ENCODE peak calls at places on chromosome 4, in five cellular contexts. One of them, this sample, is unnamed.

GRCh38 chr4:136713140-136713539 is 819.2 kb downstream of the PCDH18 start:
- DNase-seq in OCI-LY7: no peak
- DNase-seq in CD8-positive, alpha-beta memory T cell: no peak
- DNase-seq in pancreas: no peak
- DNase-seq in stomach: no peak
- DNase-seq in this sample: no peak

GRCh38 chr4:156884183-156884582 is 87.4 kb downstream of the PDGFC start:
- DNase-seq in OCI-LY7: no peak
- DNase-seq in CD8-positive, alpha-beta memory T cell: no peak
- DNase-seq in pancreas: no peak
- DNase-seq in stomach: no peak
- DNase-seq in this sample: no peak

GRCh38 chr4:143085224-143085623 is 99.5 kb upstream of the USP38 start:
- DNase-seq in OCI-LY7: no peak
- DNase-seq in CD8-positive, alpha-beta memory T cell: no peak
- DNase-seq in pancreas: no peak
- DNase-seq in stomach: no peak
- DNase-seq in this sample: no peak

GRCh38 chr4:17273047-17273446 is 238.8 kb downstream of the QDPR start:
- DNase-seq in OCI-LY7: no peak
- DNase-seq in CD8-positive, alpha-beta memory T cell: no peak
- DNase-seq in pancreas: no peak
- DNase-seq in stomach: no peak
- DNase-seq in this sample: no peak

GRCh38 chr4:8510191-8510590 is 69.6 kb downstream of the TRMT44 start:
- DNase-seq in OCI-LY7: no peak
- DNase-seq in CD8-positive, alpha-beta memory T cell: no peak
- DNase-seq in pancreas: no peak
- DNase-seq in stomach: no peak
- DNase-seq in this sample: no peak

GRCh38 chr4:26161030-26161824 is 159.6 kb upstream of the RBPJ start:
- DNase-seq in OCI-LY7: peak; percentile 19
- DNase-seq in CD8-positive, alpha-beta memory T cell: no peak
- DNase-seq in pancreas: no peak
- DNase-seq in stomach: no peak
- DNase-seq in this sample: no peak

GRCh38 chr4:111494971-111495370 is 650.3 kb upstream of the FAM241A start:
- DNase-seq in OCI-LY7: no peak
- DNase-seq in CD8-positive, alpha-beta memory T cell: no peak
- DNase-seq in pancreas: no peak
- DNase-seq in stomach: no peak
- DNase-seq in this sample: no peak

GRCh38 chr4:3311095-3311372 is 18.2 kb downstream of the RGS12 start:
- DNase-seq in OCI-LY7: no peak
- DNase-seq in CD8-positive, alpha-beta memory T cell: no peak
- DNase-seq in pancreas: no peak
- DNase-seq in stomach: peak; percentile 22
- DNase-seq in this sample: no peak

GRCh38 chr4:271492-272103 is 33.7 kb downstream of the ZNF732 start:
- DNase-seq in OCI-LY7: no peak
- DNase-seq in CD8-positive, alpha-beta memory T cell: no peak
- DNase-seq in pancreas: no peak
- DNase-seq in stomach: no peak
- DNase-seq in this sample: no peak
- H3K9me3 ChIP-seq in OCI-LY7: peaks cover 68% of the 10 kb centered on the region
- H3K9me3 ChIP-seq in CD8-positive, alpha-beta memory T cell: peaks cover 21% of the 10 kb centered on the region
- H3K9me3 ChIP-seq in pancreas: peaks cover 4% of the 10 kb centered on the region
- H3K9me3 ChIP-seq in stomach: peaks cover 54% of the 10 kb centered on the region
- H3K9me3 ChIP-seq in this sample: peaks cover 99% of the 10 kb centered on the region

DNA sequence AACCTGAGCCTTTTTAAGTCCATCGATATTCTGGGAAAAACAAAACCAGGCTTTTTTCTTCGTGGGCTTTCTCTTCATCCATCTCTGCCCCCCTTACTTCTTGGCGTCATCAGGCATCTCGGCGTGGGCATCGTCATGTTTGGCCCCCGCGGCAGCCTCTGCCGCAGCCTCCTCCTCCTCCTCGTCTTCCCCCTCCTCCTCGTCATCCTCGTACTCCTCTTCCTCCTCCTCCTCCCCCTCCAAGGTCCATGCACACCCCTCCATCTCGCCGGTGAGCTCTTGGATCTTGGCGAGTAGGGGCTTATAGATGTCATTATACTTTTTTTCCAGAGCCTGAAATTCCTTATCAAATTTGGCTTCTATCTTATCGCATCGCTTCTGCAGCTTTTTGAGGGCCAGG is 516 bp downstream of the NAP1L5 start:
- DNase-seq in OCI-LY7: no peak
- DNase-seq in CD8-positive, alpha-beta memory T cell: peak; percentile 24
- DNase-seq in pancreas: no peak
- DNase-seq in stomach: no peak
- DNase-seq in this sample: no peak
- H3K4me3 ChIP-seq in OCI-LY7: peak overlapping the region; percentile 55
- H3K4me3 ChIP-seq in CD8-positive, alpha-beta memory T cell: peak overlapping the region; percentile 80
- H3K4me3 ChIP-seq in pancreas: peak overlapping the region; percentile 50
- H3K4me3 ChIP-seq in stomach: peak overlapping the region; percentile 62
- H3K4me3 ChIP-seq in this sample: peak overlapping the region; percentile 73

GRCh38 chr4:47914926-47915237 is 499 bp upstream of the NFXL1 start:
- DNase-seq in OCI-LY7: no peak
- DNase-seq in CD8-positive, alpha-beta memory T cell: no peak
- DNase-seq in pancreas: no peak
- DNase-seq in stomach: no peak
- DNase-seq in this sample: no peak
- H3K27ac ChIP-seq in OCI-LY7: no peak overlapping the region
- H3K27ac ChIP-seq in CD8-positive, alpha-beta memory T cell: no peak overlapping the region
- H3K27ac ChIP-seq in pancreas: peak overlapping the region; percentile 21
- H3K27ac ChIP-seq in stomach: peak overlapping the region; percentile 50
- H3K27ac ChIP-seq in this sample: no peak overlapping the region

GRCh38 chr4:133995243-133995960 is 206.2 kb downstream of the PABPC4L start:
- DNase-seq in OCI-LY7: no peak
- DNase-seq in CD8-positive, alpha-beta memory T cell: no peak
- DNase-seq in pancreas: no peak
- DNase-seq in stomach: no peak
- DNase-seq in this sample: no peak
- H3K9me3 ChIP-seq in OCI-LY7: peaks cover 2% of the 10 kb centered on the region
- H3K9me3 ChIP-seq in CD8-positive, alpha-beta memory T cell: no peaks in the 10 kb centered on the region
- H3K9me3 ChIP-seq in pancreas: peaks cover 3% of the 10 kb centered on the region
- H3K9me3 ChIP-seq in stomach: peaks cover 3% of the 10 kb centered on the region
- H3K9me3 ChIP-seq in this sample: peaks cover 12% of the 10 kb centered on the region

GRCh38 chr4:169221662-169222061 is 49.1 kb downstream of the SH3RF1 start:
- DNase-seq in OCI-LY7: no peak
- DNase-seq in CD8-positive, alpha-beta memory T cell: no peak
- DNase-seq in pancreas: no peak
- DNase-seq in stomach: no peak
- DNase-seq in this sample: no peak

GRCh38 chr4:169222768-169223167 is 48.0 kb downstream of the SH3RF1 start:
- DNase-seq in OCI-LY7: no peak
- DNase-seq in CD8-positive, alpha-beta memory T cell: no peak
- DNase-seq in pancreas: no peak
- DNase-seq in stomach: no peak
- DNase-seq in this sample: no peak

GRCh38 chr4:169219440-169219839 is 51.3 kb downstream of the SH3RF1 start:
- DNase-seq in OCI-LY7: no peak
- DNase-seq in CD8-positive, alpha-beta memory T cell: no peak
- DNase-seq in pancreas: no peak
- DNase-seq in stomach: no peak
- DNase-seq in this sample: no peak

GRCh38 chr4:169220854-169221311 is 49.9 kb downstream of the SH3RF1 start:
- DNase-seq in OCI-LY7: no peak
- DNase-seq in CD8-positive, alpha-beta memory T cell: no peak
- DNase-seq in pancreas: no peak
- DNase-seq in stomach: no peak
- DNase-seq in this sample: no peak

GRCh38 chr4:169220446-169220845 is 50.3 kb downstream of the SH3RF1 start:
- DNase-seq in OCI-LY7: no peak
- DNase-seq in CD8-positive, alpha-beta memory T cell: no peak
- DNase-seq in pancreas: no peak
- DNase-seq in stomach: no peak
- DNase-seq in this sample: no peak
- H3K4me3 ChIP-seq in OCI-LY7: no peak overlapping the region
- H3K4me3 ChIP-seq in CD8-positive, alpha-beta memory T cell: no peak overlapping the region
- H3K4me3 ChIP-seq in pancreas: no peak overlapping the region
- H3K4me3 ChIP-seq in stomach: no peak overlapping the region
- H3K4me3 ChIP-seq in this sample: no peak overlapping the region

DNA sequence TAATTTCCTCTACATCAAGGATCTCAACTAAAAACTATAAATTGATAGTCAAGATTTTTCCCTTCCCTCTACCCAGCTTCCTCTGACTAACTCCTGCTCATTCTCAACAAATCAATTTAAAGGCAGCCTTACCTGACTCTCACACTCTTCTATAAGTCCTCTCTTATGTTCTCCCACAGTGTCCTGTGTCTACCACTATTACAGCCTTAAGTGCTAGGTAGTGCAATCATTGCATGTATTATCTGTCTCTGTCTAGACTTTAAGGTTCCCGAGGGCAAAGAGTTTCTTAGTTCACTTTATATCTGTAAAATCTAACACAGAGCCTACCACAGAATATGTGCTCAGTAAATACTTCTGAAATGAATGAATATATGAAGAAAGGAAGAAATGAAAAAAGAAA is 123.7 kb downstream of the BTC start:
- DNase-seq in OCI-LY7: no peak
- DNase-seq in CD8-positive, alpha-beta memory T cell: no peak
- DNase-seq in pancreas: no peak
- DNase-seq in stomach: no peak
- DNase-seq in this sample: no peak
- H3K27ac ChIP-seq in OCI-LY7: no peak overlapping the region
- H3K27ac ChIP-seq in CD8-positive, alpha-beta memory T cell: no peak overlapping the region
- H3K27ac ChIP-seq in pancreas: no peak overlapping the region
- H3K27ac ChIP-seq in stomach: no peak overlapping the region
- H3K27ac ChIP-seq in this sample: no peak overlapping the region

DNA sequence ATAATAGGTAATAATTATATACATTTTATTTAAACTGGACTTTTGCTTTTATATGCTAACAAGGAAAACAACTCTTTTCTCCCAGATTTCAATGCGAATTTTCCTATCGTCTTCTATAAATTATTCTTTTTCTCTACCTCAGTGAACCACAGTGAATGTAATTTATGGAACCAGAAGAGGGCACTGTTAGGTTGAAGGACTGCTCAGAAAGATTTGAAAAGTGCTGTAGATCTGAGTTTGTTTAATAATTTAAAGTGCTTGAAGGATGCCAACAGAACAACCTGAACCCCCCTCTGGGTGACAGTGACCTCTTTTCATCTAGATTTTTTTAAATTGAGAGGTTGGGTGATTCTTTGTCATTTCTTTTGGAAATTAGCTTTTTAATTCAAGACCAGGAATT is 54.9 kb downstream of the PHOX2B start:
- DNase-seq in OCI-LY7: peak; percentile 35
- DNase-seq in CD8-positive, alpha-beta memory T cell: no peak
- DNase-seq in pancreas: no peak
- DNase-seq in stomach: no peak
- DNase-seq in this sample: no peak
- H3K9me3 ChIP-seq in OCI-LY7: no peaks in the 10 kb centered on the region
- H3K9me3 ChIP-seq in CD8-positive, alpha-beta memory T cell: no peaks in the 10 kb centered on the region
- H3K9me3 ChIP-seq in pancreas: no peaks in the 10 kb centered on the region
- H3K9me3 ChIP-seq in stomach: no peaks in the 10 kb centered on the region
- H3K9me3 ChIP-seq in this sample: no peaks in the 10 kb centered on the region

DNA sequence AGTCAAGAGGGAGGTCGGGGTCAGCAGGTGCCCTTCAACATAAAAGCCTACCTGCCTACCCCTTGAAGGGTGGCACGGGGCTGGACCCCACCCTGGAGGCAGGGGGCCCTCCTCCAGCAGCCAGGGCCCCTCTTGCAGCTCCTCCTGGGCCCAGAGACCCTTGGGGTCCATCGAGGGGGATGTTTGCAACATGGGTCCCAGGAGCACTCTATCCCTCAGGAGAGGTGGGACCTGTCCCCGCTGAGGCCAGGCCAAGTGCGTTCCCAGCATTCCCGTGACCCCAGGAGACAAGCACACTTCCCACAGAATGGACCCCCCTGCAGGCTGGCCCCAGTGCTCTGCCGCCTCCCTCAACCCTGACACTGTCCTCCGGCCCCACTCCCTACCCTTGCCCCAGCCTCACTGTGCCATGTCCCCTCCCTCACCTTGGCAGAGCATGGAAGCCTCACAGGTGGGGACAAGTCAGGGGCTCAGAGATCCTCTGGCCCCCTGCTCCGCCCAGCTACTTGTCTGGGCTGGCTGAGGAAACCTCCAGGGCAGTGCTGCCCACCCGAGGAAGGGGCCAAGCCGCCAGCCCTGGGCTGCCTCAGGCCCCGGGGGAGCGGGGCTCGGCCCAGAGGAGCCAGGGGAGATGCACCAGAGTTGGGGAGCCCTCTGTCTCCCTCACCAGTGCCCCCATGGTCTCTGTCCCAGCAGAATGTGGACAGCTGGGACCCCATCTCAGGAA is 2.2 kb downstream of the MXD4 start:
- DNase-seq in OCI-LY7: no peak
- DNase-seq in CD8-positive, alpha-beta memory T cell: no peak
- DNase-seq in pancreas: no peak
- DNase-seq in stomach: peak; percentile 21
- DNase-seq in this sample: peak; percentile 4
- H3K4me3 ChIP-seq in OCI-LY7: no peak overlapping the region
- H3K4me3 ChIP-seq in CD8-positive, alpha-beta memory T cell: no peak overlapping the region
- H3K4me3 ChIP-seq in pancreas: peak overlapping the region; percentile 97
- H3K4me3 ChIP-seq in stomach: peak overlapping the region; percentile 84
- H3K4me3 ChIP-seq in this sample: peak overlapping the region; percentile 97

GRCh38 chr4:6689506-6689960 is 4.1 kb upstream of the S100P start:
- DNase-seq in OCI-LY7: no peak
- DNase-seq in CD8-positive, alpha-beta memory T cell: no peak
- DNase-seq in pancreas: no peak
- DNase-seq in stomach: peak; percentile 75
- DNase-seq in this sample: no peak

GRCh38 chr4:6693274-6694176 is at the start of gene S100P:
- DNase-seq in OCI-LY7: no peak
- DNase-seq in CD8-positive, alpha-beta memory T cell: no peak
- DNase-seq in pancreas: no peak
- DNase-seq in stomach: peak; percentile 67
- DNase-seq in this sample: no peak

GRCh38 chr4:6694177-6694901 is 661 bp downstream of the S100P start:
- DNase-seq in OCI-LY7: no peak
- DNase-seq in CD8-positive, alpha-beta memory T cell: peak; percentile 37
- DNase-seq in pancreas: no peak
- DNase-seq in stomach: no peak
- DNase-seq in this sample: no peak

GRCh38 chr4:6692806-6693205 is 872 bp upstream of the S100P start:
- DNase-seq in OCI-LY7: no peak
- DNase-seq in CD8-positive, alpha-beta memory T cell: no peak
- DNase-seq in pancreas: no peak
- DNase-seq in stomach: no peak
- DNase-seq in this sample: no peak

GRCh38 chr4:6692379-6692778 is 1.3 kb upstream of the S100P start:
- DNase-seq in OCI-LY7: no peak
- DNase-seq in CD8-positive, alpha-beta memory T cell: no peak
- DNase-seq in pancreas: no peak
- DNase-seq in stomach: no peak
- DNase-seq in this sample: no peak
- H3K27ac ChIP-seq in OCI-LY7: no peak overlapping the region
- H3K27ac ChIP-seq in CD8-positive, alpha-beta memory T cell: peak overlapping the region; percentile 27
- H3K27ac ChIP-seq in pancreas: no peak overlapping the region
- H3K27ac ChIP-seq in stomach: peak overlapping the region; percentile 52
- H3K27ac ChIP-seq in this sample: no peak overlapping the region

DNA sequence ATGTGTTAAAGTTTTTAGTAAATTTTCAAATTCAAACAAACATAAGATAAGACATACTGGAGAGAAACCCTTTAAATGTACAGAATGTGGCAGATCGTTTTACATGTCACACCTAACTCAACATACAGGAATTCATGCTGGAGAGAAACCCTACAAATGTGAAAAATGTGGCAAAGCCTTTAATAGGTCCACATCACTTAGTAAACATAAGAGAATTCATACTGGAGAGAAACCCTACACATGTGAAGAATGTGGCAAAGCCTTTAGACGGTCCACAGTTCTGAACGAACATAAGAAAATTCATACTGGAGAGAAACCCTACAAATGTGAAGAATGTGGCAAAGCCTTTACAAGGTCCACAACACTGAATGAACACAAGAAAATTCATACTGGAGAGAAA is 32.8 kb downstream of the ZNF595 start:
- DNase-seq in OCI-LY7: no peak
- DNase-seq in CD8-positive, alpha-beta memory T cell: no peak
- DNase-seq in pancreas: no peak
- DNase-seq in stomach: no peak
- DNase-seq in this sample: no peak
- H3K9me3 ChIP-seq in OCI-LY7: peaks cover 49% of the 10 kb centered on the region
- H3K9me3 ChIP-seq in CD8-positive, alpha-beta memory T cell: peaks cover 55% of the 10 kb centered on the region
- H3K9me3 ChIP-seq in pancreas: peaks cover 24% of the 10 kb centered on the region
- H3K9me3 ChIP-seq in stomach: peaks cover 68% of the 10 kb centered on the region
- H3K9me3 ChIP-seq in this sample: peaks cover 100% of the 10 kb centered on the region

This sample was measured in heart right ventricle.